ENCODE peak calls at places on chromosomes 11 and 22, in seven cellular contexts. D is neural crest cell; L is NCI-H748 treated with DMSO at 0.1 percent for 48 hours; E is activated effector memory CD4-positive, alpha-beta T cell treated with anti-CD3 and anti-CD28 coated beads, Interleukin-2, amount 50 U/mL, for 16 hours; F is NCI-H2081; C is HCT116; H is stimulated activated CD4-positive, alpha-beta T cell treated with anti-CD3 and anti-CD28 coated beads, Interleukin-1b, Interleukin-23, amount 100 ng/mL, for 1 hour. G is an unnamed sample.

GRCh38 chr11:79092791-79093313 is 348.0 kb downstream of the TENM4 start:
- DNase-seq in H (no peak), E (no peak), F (no peak), C (peak), D (no peak), L (no peak), G (no peak)

GRCh38 chr11:118789501-118790356 is 1.2 kb downstream of the DDX6 start:
- DNase-seq in E (peak), F (peak), H (no peak), L (no peak), D (no peak), C (no peak), G (no peak)

GRCh38 chr11:35116762-35117588 is 22.0 kb upstream of the CD44 start:
- DNase-seq in L (no peak), C (no peak), F (no peak), D (no peak), H (no peak), E (no peak), G (no peak)

GRCh38 chr22:37145415-37146385 is 4.0 kb downstream of the IL2RB start:
- DNase-seq in L (no peak), F (no peak), D (no peak), H (no peak), E (no peak), C (no peak), G (no peak)

GRCh38 chr22:29877620-29878019 is 5.4 kb upstream of the MTMR3 start:
- DNase-seq in D (no peak), H (no peak), F (no peak), E (no peak), C (no peak), L (no peak), G (no peak)

GRCh38 chr11:84291996-84292395 is 1005.8 kb upstream of the CCDC90B start:
- DNase-seq in F (no peak), E (no peak), C (no peak), L (no peak), D (no peak), H (no peak), G (no peak)

GRCh38 chr22:30221121-30221992 is 25.2 kb downstream of the LIF start:
- DNase-seq in L (no peak), D (no peak), F (no peak), C (no peak), E (peak), H (no peak), G (no peak)

GRCh38 chr11:8790964-8791363 is 108.4 kb downstream of the RPL27A start:
- DNase-seq in E (no peak), C (no peak), F (no peak), L (no peak), H (no peak), D (no peak), G (no peak)

GRCh38 chr11:114066046-114066648 is 6.6 kb downstream of the ZBTB16 start:
- DNase-seq in L (no peak), E (peak), C (no peak), F (no peak), D (no peak), H (no peak), G (no peak)

GRCh38 chr22:20027966-20028854 is 7.3 kb downstream of the TANGO2 start:
- DNase-seq in F (no peak), L (no peak), H (no peak), E (no peak), C (no peak), D (no peak), G (no peak)

GRCh38 chr11:2921742-2922493 is 7.3 kb downstream of the PHLDA2 start:
- DNase-seq in D (no peak), C (no peak), L (no peak), E (no peak), H (no peak), F (no peak), G (no peak)

GRCh38 chr11:57493507-57494503 is 21.7 kb downstream of the SLC43A1 start:
- DNase-seq in D (peak), F (peak), L (peak), E (peak), H (peak), C (peak), G (no peak)

GRCh38 chr11:29809121-29809520 is 207.7 kb downstream of the KCNA4 start:
- DNase-seq in F (no peak), E (no peak), D (no peak), C (no peak), L (no peak), H (no peak), G (no peak)

GRCh38 chr11:82225930-82226329 is 507.7 kb downstream of the FAM181B start:
- DNase-seq in H (no peak), E (no peak), D (no peak), C (no peak), F (no peak), L (no peak), G (no peak)

GRCh38 chr11:75563978-75564552 is 2.0 kb downstream of the SERPINH1 start:
- DNase-seq in L (no peak), E (no peak), H (no peak), D (peak), F (no peak), C (no peak), G (no peak)

GRCh38 chr22:11066458-11067285 is 4461.3 kb upstream of the OR11H1 start:
- DNase-seq in F (no peak), C (no peak), L (no peak), E (no peak), H (no peak), D (no peak), G (no peak)